ENCODE peak calls at places on chromosomes 16 and 17, in seven cellular contexts. V is transverse colon; L is CD8-positive, alpha-beta T cell; M is tibial nerve; K is left ventricle myocardium inferior; G is DND-41; A is body of pancreas. S is an unnamed sample.
A peak's percentile ranks its signal among the peaks of the same experiment; 100 is the strongest.

GRCh38 chr16:70253291-70254094 is 1.8 kb upstream of the EXOSC6 start:
- DNase-seq in M (peak; percentile 18), G (peak; percentile 32), A (peak; percentile 31), V (peak; percentile 26), L (no peak), K (no peak), S (no peak)

GRCh38 chr17:32523827-32524552 is 37.2 kb downstream of the CDK5R1 start:
- DNase-seq in M (no peak), G (no peak), L (no peak), A (no peak), V (no peak), K (no peak), S (peak; percentile 38)

GRCh38 chr17:34146440-34147043 is 108.5 kb upstream of the CCL2 start:
- DNase-seq in M (no peak), K (peak; percentile 48), A (peak; percentile 74), L (peak; percentile 7), G (peak; percentile 59), V (peak; percentile 73), S (peak; percentile 22)

GRCh38 chr17:79691931-79692330 is 38.8 kb upstream of the ENPP7 start:
- DNase-seq in A (no peak), L (no peak), M (peak; percentile 15), K (peak; percentile 22), G (no peak), V (no peak), S (no peak)

GRCh38 chr17:13420294-13421277 is 181.1 kb downstream of the HS3ST3A1 start:
- DNase-seq in V (peak; percentile 12), M (no peak), A (no peak), L (no peak), K (no peak), G (no peak), S (no peak)

GRCh38 chr17:60538726-60539125 is 12.7 kb upstream of the APPBP2 start:
- DNase-seq in L (no peak), M (no peak), G (no peak), K (no peak), V (no peak), A (no peak), S (no peak)

GRCh38 chr17:51000835-51001638 is 119.6 kb downstream of the SPAG9 start:
- DNase-seq in V (no peak), M (peak; percentile 64), K (no peak), L (no peak), G (peak; percentile 21), A (peak; percentile 36), S (no peak)

GRCh38 chr17:7632492-7632894 is 2.6 kb downstream of the SHBG start:
- DNase-seq in G (peak; percentile 36), K (no peak), M (no peak), L (no peak), V (peak; percentile 40), A (peak; percentile 52), S (peak; percentile 28)

GRCh38 chr16:85275533-85276249 is 163.4 kb upstream of the CIBAR2 start:
- DNase-seq in G (peak; percentile 77), K (peak; percentile 61), M (peak; percentile 75), A (peak; percentile 47), L (peak; percentile 51), V (peak; percentile 75), S (peak; percentile 22)

GRCh38 chr16:86563489-86564345 is 2.9 kb upstream of the FOXC2 start:
- DNase-seq in K (peak; percentile 86), G (peak; percentile 85), L (peak; percentile 76), M (peak; percentile 99), A (peak; percentile 92), V (peak; percentile 91), S (peak; percentile 80)

GRCh38 chr17:78374631-78375274 is 3.7 kb upstream of the PGS1 start:
- DNase-seq in A (peak; percentile 19), V (no peak), G (no peak), M (no peak), K (no peak), L (no peak), S (no peak)

GRCh38 chr16:85611455-85612190 is 1.5 kb upstream of the GSE1 start:
- DNase-seq in A (peak; percentile 92), L (peak; percentile 21), G (peak; percentile 88), V (peak; percentile 86), M (peak; percentile 67), K (peak; percentile 87), S (peak; percentile 58)

GRCh38 chr17:57440522-57441269 is 184.4 kb downstream of the MSI2 start:
- DNase-seq in K (peak; percentile 73), V (peak; percentile 38), L (peak; percentile 31), M (peak; percentile 63), A (peak; percentile 69), G (peak; percentile 78), S (peak; percentile 56)

GRCh38 chr16:22751685-22752084 is 62.3 kb upstream of the HS3ST2 start:
- DNase-seq in A (no peak), G (no peak), K (no peak), L (no peak), V (no peak), M (no peak), S (no peak)

GRCh38 chr16:77937473-77938195 is 84.7 kb upstream of the CLEC3A start:
- DNase-seq in L (no peak), V (no peak), M (peak; percentile 8), K (no peak), G (no peak), A (no peak), S (no peak)

GRCh38 chr17:3685174-3685812 is 10.7 kb downstream of the P2RX5 start:
- DNase-seq in M (no peak), L (no peak), G (no peak), K (no peak), A (no peak), V (no peak), S (no peak)

GRCh38 chr16:11989238-11990160 is 13.0 kb downstream of the SNX29 start:
- DNase-seq in G (no peak), V (no peak), K (no peak), M (no peak), L (no peak), A (no peak), S (no peak)

GRCh38 chr16:85762970-85763369 is 12.1 kb upstream of the C16orf74 start:
- DNase-seq in V (no peak), L (no peak), M (no peak), G (no peak), K (no peak), A (no peak), S (no peak)

GRCh38 chr17:7579001-7579838 is at the start of gene CD68:
- DNase-seq in L (peak; percentile 24), K (peak; percentile 54), A (peak; percentile 85), V (peak; percentile 85), G (peak; percentile 75), M (peak; percentile 64), S (peak; percentile 71)

GRCh38 chr17:42744283-42744805 is 496 bp downstream of the EZH1 start:
- DNase-seq in L (peak; percentile 44), A (peak; percentile 83), K (peak; percentile 85), V (peak; percentile 80), M (peak; percentile 69), G (peak; percentile 81), S (no peak)

GRCh38 chr16:66695474-66695934 is 1.0 kb downstream of the CMTM4 start:
- DNase-seq in G (peak; percentile 33), K (no peak), L (no peak), A (peak; percentile 22), V (peak; percentile 15), M (no peak), S (no peak)
- H3K9me3 ChIP-seq in G (no peaks in the 10 kb centered on the region), K (no peaks in the 10 kb centered on the region), L (no peaks in the 10 kb centered on the region), A (no peaks in the 10 kb centered on the region), V (no peaks in the 10 kb centered on the region), M (no peaks in the 10 kb centered on the region), S (no peaks in the 10 kb centered on the region)

GRCh38 chr16:79089735-79090284 is 510.7 kb downstream of the MAF start:
- DNase-seq in G (peak; percentile 93), K (no peak), V (peak; percentile 35), L (peak; percentile 23), M (no peak), A (peak; percentile 38), S (peak; percentile 67)
- H3K9me3 ChIP-seq in G (peaks cover 3% of the 10 kb centered on the region), K (no peaks in the 10 kb centered on the region), V (no peaks in the 10 kb centered on the region), L (no peaks in the 10 kb centered on the region), M (no peaks in the 10 kb centered on the region), A (no peaks in the 10 kb centered on the region), S (no peaks in the 10 kb centered on the region)

DNA sequence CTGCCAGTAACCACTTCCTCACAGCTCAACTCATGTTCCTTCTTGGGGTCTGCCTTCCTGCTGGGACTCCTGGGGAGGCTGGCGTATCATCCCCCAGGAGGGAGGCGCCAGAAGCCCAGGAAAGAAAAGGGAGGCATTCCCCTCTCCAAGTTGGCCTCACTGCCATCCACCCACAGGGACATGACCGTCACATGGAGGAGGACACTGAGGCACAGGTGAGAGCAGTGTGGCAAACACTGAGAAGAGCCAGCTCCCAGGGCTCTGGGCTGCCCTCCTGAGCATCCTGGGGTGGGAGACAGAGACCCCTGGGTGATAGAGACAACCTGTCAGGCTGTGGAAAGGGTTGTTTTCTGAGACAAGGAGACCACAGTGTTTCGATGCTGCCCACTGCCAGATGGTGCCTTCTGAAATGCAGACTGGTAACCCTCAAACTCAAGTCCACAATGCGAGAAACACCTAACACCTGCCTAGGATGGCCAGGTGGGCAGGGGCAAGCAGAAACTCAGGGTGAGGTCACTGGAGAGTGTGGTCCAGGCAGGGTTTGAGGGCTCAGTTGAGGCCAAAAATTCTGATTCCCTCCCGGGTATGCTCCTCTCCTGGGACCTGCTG is 1722.1 kb downstream of the TP53TG3F start:
- DNase-seq in K (no peak), V (no peak), G (no peak), M (no peak), L (no peak), A (no peak), S (no peak)
- H3K9me3 ChIP-seq in K (no peaks in the 10 kb centered on the region), V (no peaks in the 10 kb centered on the region), G (peaks cover 8% of the 10 kb centered on the region), M (no peaks in the 10 kb centered on the region), L (no peaks in the 10 kb centered on the region), A (no peaks in the 10 kb centered on the region), S (no peaks in the 10 kb centered on the region)

GRCh38 chr16:35497399-35497798 is 2038.0 kb downstream of the TP53TG3F start:
- DNase-seq in V (no peak), L (no peak), M (no peak), G (no peak), A (no peak), K (no peak), S (no peak)
- H3K9me3 ChIP-seq in V (no peaks in the 10 kb centered on the region), L (no peaks in the 10 kb centered on the region), M (no peaks in the 10 kb centered on the region), G (no peaks in the 10 kb centered on the region), A (no peaks in the 10 kb centered on the region), K (no peaks in the 10 kb centered on the region), S (no peaks in the 10 kb centered on the region)

DNA sequence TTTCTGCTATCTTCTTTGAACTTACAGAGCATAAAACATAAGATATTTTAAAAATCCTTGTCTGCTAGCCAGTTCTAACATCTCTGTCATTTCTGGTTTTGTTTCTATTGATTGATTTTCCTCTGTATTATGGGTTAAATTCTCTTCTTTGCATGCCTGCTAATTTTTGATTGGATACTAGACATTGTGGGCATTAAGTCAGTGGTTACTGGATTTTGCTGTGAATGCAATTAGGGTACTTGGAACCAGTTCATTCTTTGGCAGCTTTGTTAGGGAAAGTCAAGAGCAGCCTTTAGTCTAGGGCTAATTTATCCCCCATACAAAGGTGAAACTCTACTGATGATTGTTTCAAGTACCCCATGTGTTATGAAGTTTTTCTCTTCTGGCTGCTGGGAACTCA is 127.0 kb upstream of the NACA2 start:
- DNase-seq in V (no peak), K (no peak), M (no peak), G (no peak), L (no peak), A (no peak), S (no peak)
- H3K9me3 ChIP-seq in V (peaks cover 4% of the 10 kb centered on the region), K (peaks cover 49% of the 10 kb centered on the region), M (no peaks in the 10 kb centered on the region), G (peaks cover 22% of the 10 kb centered on the region), L (peaks cover 3% of the 10 kb centered on the region), A (no peaks in the 10 kb centered on the region), S (no peaks in the 10 kb centered on the region)

GRCh38 chr17:29905879-29906167 is 24.2 kb downstream of the SSH2 start:
- DNase-seq in L (no peak), A (no peak), G (no peak), M (no peak), V (no peak), K (no peak), S (no peak)
- H3K9me3 ChIP-seq in L (no peaks in the 10 kb centered on the region), A (no peaks in the 10 kb centered on the region), G (peaks cover 10% of the 10 kb centered on the region), M (no peaks in the 10 kb centered on the region), V (no peaks in the 10 kb centered on the region), K (no peaks in the 10 kb centered on the region), S (no peaks in the 10 kb centered on the region)

S was measured in CD4-positive, alpha-beta memory T cell.